ENCODE peak calls at places on chromosome 21, in ten cellular contexts. R, D, T, X, P, S, G, F, W and O are unnamed samples.
A peak's percentile ranks its signal among the peaks of the same experiment; 100 is the strongest.

GRCh38 chr21:35528109-35529042 is 479.3 kb upstream of the RUNX1 start:
- DNase-seq in G (no peak), W (peak; percentile 19), P (peak; percentile 51), S (no peak), F (peak; percentile 32), X (no peak), D (no peak), T (no peak), R (no peak), O (peak; percentile 4)

GRCh38 chr21:37373539-37373938 is 7.0 kb downstream of the DYRK1A start:
- DNase-seq in T (no peak), P (no peak), F (no peak), G (no peak), R (no peak), X (no peak), D (no peak), W (no peak), S (no peak), O (no peak)

GRCh38 chr21:24844672-24845071 is 762.6 kb downstream of the MRPL39 start:
- DNase-seq in W (no peak), D (no peak), X (no peak), R (no peak), G (no peak), T (no peak), P (no peak), F (no peak), S (no peak), O (no peak)

GRCh38 chr21:14259669-14260458 is 43.9 kb downstream of the RBM11 start:
- DNase-seq in X (no peak), T (no peak), F (peak; percentile 68), P (no peak), D (no peak), S (peak; percentile 47), R (no peak), G (no peak), W (peak; percentile 30), O (no peak)

GRCh38 chr21:45580576-45581321 is 38.5 kb upstream of the SLC19A1 start:
- DNase-seq in R (no peak), T (peak; percentile 20), X (peak; percentile 83), G (no peak), F (no peak), D (peak; percentile 17), S (no peak), W (peak; percentile 6), P (peak; percentile 36), O (no peak)

GRCh38 chr21:36004441-36004840 is 55.9 kb downstream of the SETD4 start:
- DNase-seq in W (no peak), S (no peak), G (no peak), D (no peak), X (no peak), R (no peak), P (no peak), T (no peak), F (no peak), O (no peak)

GRCh38 chr21:14874379-14874778 is 190.4 kb downstream of the NRIP1 start:
- DNase-seq in F (no peak), D (no peak), S (no peak), G (no peak), X (no peak), W (no peak), R (no peak), P (no peak), T (no peak), O (no peak)

GRCh38 chr21:26115899-26116298 is 54.7 kb downstream of the APP start:
- DNase-seq in W (no peak), R (no peak), P (no peak), D (no peak), F (peak; percentile 72), G (no peak), X (no peak), S (no peak), T (no peak), O (no peak)

GRCh38 chr21:46156378-46156645 is 933 bp upstream of the FTCD start:
- DNase-seq in P (no peak), T (no peak), G (no peak), R (no peak), W (no peak), F (no peak), S (no peak), X (no peak), D (no peak), O (no peak)

GRCh38 chr21:36096398-36097290 is 26.8 kb downstream of the CBR1 start:
- DNase-seq in R (no peak), S (no peak), G (no peak), T (no peak), D (no peak), P (no peak), X (no peak), W (no peak), F (no peak), O (no peak)

GRCh38 chr21:27108228-27108627 is 141.3 kb upstream of the ADAMTS5 start:
- DNase-seq in G (no peak), R (no peak), X (no peak), P (no peak), W (no peak), D (no peak), F (no peak), S (no peak), T (no peak), O (no peak)

GRCh38 chr21:43917515-43918384 is 52.7 kb downstream of the AGPAT3 start:
- DNase-seq in F (no peak), R (no peak), X (no peak), P (peak; percentile 31), W (no peak), T (peak; percentile 55), G (no peak), D (no peak), S (peak; percentile 5), O (peak; percentile 4)

GRCh38 chr21:21309510-21309909 is 311.3 kb downstream of the NCAM2 start:
- DNase-seq in S (no peak), D (no peak), G (no peak), R (no peak), F (no peak), W (no peak), T (no peak), X (no peak), P (no peak), O (no peak)

GRCh38 chr21:25911730-25912401 is 177.1 kb downstream of the GABPA start:
- DNase-seq in P (peak; percentile 89), G (no peak), X (no peak), F (no peak), D (no peak), T (peak; percentile 77), R (no peak), W (peak; percentile 75), S (no peak), O (no peak)

GRCh38 chr21:33390479-33390878 is 12.7 kb upstream of the IFNGR2 start:
- DNase-seq in G (no peak), S (no peak), F (no peak), D (no peak), X (no peak), R (no peak), W (no peak), P (no peak), T (no peak), O (no peak)
- TF ChIP-seq CTCF in G (no peak), S (no peak), F (no peak), D (no peak), X (no peak), R (no peak), W (no peak), P (no peak), T (no peak), O (no peak)

GRCh38 chr21:16605588-16605987 is 875.8 kb downstream of the USP25 start:
- DNase-seq in S (no peak), R (no peak), G (no peak), W (no peak), T (no peak), P (no peak), X (no peak), D (no peak), F (peak; percentile 52), O (no peak)

DNA sequence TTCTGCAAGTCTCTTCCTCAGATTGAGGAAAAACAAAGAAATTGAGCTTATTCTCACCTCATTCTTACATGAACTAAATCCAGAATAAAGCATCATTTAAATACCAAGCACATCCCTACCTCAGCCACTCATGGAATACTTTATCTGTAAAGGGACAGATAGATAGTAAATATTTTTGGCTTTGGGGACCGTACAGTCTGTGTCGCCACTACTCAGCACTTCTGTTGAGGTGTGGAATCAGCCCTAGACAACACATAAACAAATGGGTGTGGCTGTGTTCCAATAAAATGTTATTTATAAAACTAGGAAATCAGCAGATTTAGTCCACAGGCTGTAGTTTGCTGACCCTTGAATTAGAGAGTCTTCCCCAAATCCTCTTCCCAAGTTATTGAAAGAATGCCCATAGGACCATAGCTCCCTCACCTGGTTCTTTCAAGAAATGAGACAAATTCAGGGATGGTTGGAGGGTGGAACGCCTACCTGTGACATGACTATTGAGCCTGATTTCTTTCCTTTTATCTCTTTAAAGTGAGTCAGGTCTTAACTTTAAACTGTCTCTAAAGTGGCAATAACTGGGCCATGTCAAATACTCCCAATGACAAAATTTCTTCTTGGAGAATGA is 878.5 kb downstream of the USP25 start:
- DNase-seq in D (no peak), R (no peak), S (no peak), X (no peak), G (no peak), W (no peak), P (no peak), F (peak; percentile 25), T (no peak), O (no peak)
- TF ChIP-seq CTCF in D (no peak), R (no peak), S (no peak), X (no peak), G (no peak), W (no peak), P (peak; percentile 33), F (peak; percentile 34), T (no peak), O (no peak)

DNA sequence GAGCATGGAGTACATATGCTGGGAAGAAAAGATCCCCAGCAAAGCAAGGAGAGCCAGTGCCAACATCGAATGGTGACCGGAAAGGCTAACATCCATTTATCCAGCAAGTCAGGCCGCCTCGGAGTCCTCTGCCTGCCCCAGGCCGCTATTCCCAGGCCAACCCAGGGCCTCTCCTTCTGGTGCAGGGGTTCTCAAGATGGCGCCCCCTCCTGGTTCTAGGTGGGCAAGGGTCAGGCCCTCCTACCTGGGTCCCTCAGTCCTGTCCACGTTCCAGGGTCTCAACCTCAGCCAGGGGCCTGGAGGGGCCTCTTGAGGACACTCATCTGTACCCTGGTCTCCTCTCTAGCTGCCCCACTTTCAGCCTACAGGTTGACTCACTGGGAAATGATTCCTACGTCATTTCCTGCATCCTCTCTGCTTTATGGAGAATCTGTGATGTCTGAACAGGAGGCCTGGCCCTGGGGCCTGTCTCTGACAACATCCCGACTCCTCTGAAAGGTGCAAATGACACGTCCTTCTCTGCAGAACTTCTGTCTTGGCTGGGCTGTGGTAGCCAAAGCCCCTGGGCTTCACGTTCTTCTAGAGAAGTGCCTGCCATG is 145.3 kb downstream of the PSMG1 start:
- DNase-seq in W (no peak), G (no peak), T (no peak), R (no peak), D (no peak), P (no peak), S (no peak), F (no peak), X (no peak), O (no peak)
- TF ChIP-seq CTCF in W (no peak), G (peak; percentile 33), T (no peak), R (no peak), D (peak; percentile 25), P (no peak), S (no peak), F (no peak), X (no peak), O (no peak)

GRCh38 chr21:19566975-19567374 is 1163.4 kb upstream of the TMPRSS15 start:
- DNase-seq in W (no peak), R (no peak), P (no peak), S (no peak), F (no peak), X (no peak), D (no peak), T (no peak), G (no peak), O (no peak)

GRCh38 chr21:19565587-19565986 is 1162.0 kb upstream of the TMPRSS15 start:
- DNase-seq in P (no peak), X (no peak), S (no peak), F (no peak), G (no peak), W (no peak), R (no peak), D (no peak), T (no peak), O (no peak)
- TF ChIP-seq CTCF in P (no peak), X (peak; percentile 23), S (no peak), F (no peak), G (no peak), W (no peak), R (no peak), D (no peak), T (no peak), O (no peak)